ENCODE peak calls at places on chromosomes 3 and 15, in eight cellular contexts. R is B cell; C is anterior cingulate cortex; Q is G401; H is A549; U is stimulated activated CD4-positive, alpha-beta T cell treated with anti-CD3 and anti-CD28 coated beads, Interleukin-4, amount 100 ng/mL, for 4 hours; Y is endothelial cell of umbilical vein; D is T-helper 2 cell. I is an unnamed sample.

GRCh38 chr3:196868297-196868661 is 559 bp downstream of the SENP5 start:
- DNase-seq in Y (no peak), C (no peak), Q (no peak), U (no peak), D (no peak), H (peak), R (no peak), I (peak)

GRCh38 chr15:34336947-34337556 is 529 bp downstream of the SLC12A6 start:
- DNase-seq in R (no peak), U (peak), Y (no peak), H (no peak), Q (peak), C (no peak), D (no peak), I (peak)

GRCh38 chr3:53570709-53571108 is 76.3 kb downstream of the CACNA1D start:
- DNase-seq in Q (no peak), R (no peak), C (no peak), D (no peak), U (no peak), H (peak), Y (no peak), I (no peak)

GRCh38 chr15:42355291-42355690 is 4.0 kb upstream of the CAPN3 start:
- DNase-seq in R (no peak), H (no peak), Q (no peak), U (no peak), Y (no peak), C (no peak), D (no peak), I (no peak)

GRCh38 chr3:4855676-4856075 is 123.6 kb upstream of the BHLHE40 start:
- DNase-seq in D (no peak), Q (no peak), U (no peak), C (no peak), H (no peak), Y (peak), R (no peak), I (no peak)

GRCh38 chr15:58309993-58310928 is 121.5 kb upstream of the LIPC start:
- DNase-seq in R (no peak), H (no peak), Y (no peak), Q (peak), D (no peak), U (no peak), C (no peak), I (no peak)

GRCh38 chr15:78634251-78635145 is 6.5 kb downstream of the CHRNB4 start:
- DNase-seq in Y (no peak), C (no peak), D (no peak), Q (no peak), U (no peak), R (no peak), H (no peak), I (no peak)

GRCh38 chr3:54817628-54818027 is 110.2 kb downstream of the LRTM1 start:
- DNase-seq in C (no peak), D (no peak), Q (no peak), H (no peak), Y (no peak), U (no peak), R (no peak), I (no peak)

GRCh38 chr3:157453824-157454223 is 17.2 kb downstream of the PTX3 start:
- DNase-seq in H (no peak), Q (no peak), Y (no peak), D (no peak), R (no peak), U (no peak), C (no peak), I (no peak)

GRCh38 chr3:159818399-159818798 is 170.2 kb upstream of the IL12A start:
- DNase-seq in Y (no peak), Q (no peak), R (no peak), U (no peak), C (no peak), H (no peak), D (no peak), I (no peak)

GRCh38 chr3:17442332-17443049 is 299.9 kb downstream of the TBC1D5 start:
- DNase-seq in H (no peak), Y (no peak), D (no peak), U (no peak), Q (no peak), R (no peak), C (no peak), I (no peak)

GRCh38 chr3:49868951-49869454 is 703 bp downstream of the CAMKV start:
- DNase-seq in U (no peak), D (no peak), C (no peak), Y (no peak), H (no peak), Q (no peak), R (no peak), I (no peak)

GRCh38 chr3:129624347-129625070 is 18.0 kb upstream of the PLXND1 start:
- DNase-seq in Y (peak), U (no peak), H (no peak), R (no peak), C (no peak), D (no peak), Q (no peak), I (no peak)

GRCh38 chr15:49902791-49903481 is 216.1 kb downstream of the ATP8B4 start:
- DNase-seq in R (no peak), C (no peak), D (no peak), Y (no peak), Q (peak), U (no peak), H (no peak), I (no peak)

GRCh38 chr3:120435621-120436020 is 15.2 kb downstream of the FSTL1 start:
- DNase-seq in Y (peak), H (no peak), Q (no peak), U (no peak), R (no peak), D (no peak), C (no peak), I (no peak)

GRCh38 chr15:72766780-72767179 is 16.8 kb downstream of the ADPGK start:
- DNase-seq in Y (no peak), D (no peak), C (no peak), U (no peak), Q (no peak), H (no peak), R (no peak), I (no peak)

GRCh38 chr15:40769310-40770146 is at the start of gene C15orf62:
- DNase-seq in C (no peak), U (peak), Q (peak), D (peak), Y (peak), H (no peak), R (peak), I (no peak)

GRCh38 chr15:41891946-41892345 is 1.9 kb downstream of the SPTBN5 start:
- DNase-seq in C (no peak), D (no peak), U (no peak), Y (no peak), H (no peak), Q (no peak), R (no peak), I (no peak)

GRCh38 chr15:71599404-71600225 is 210.7 kb upstream of the NR2E3 start:
- DNase-seq in H (no peak), U (no peak), C (no peak), Q (no peak), Y (no peak), R (no peak), D (no peak), I (no peak)

GRCh38 chr3:48157950-48158376 is 30.3 kb downstream of the CDC25A start:
- DNase-seq in R (peak), Y (peak), H (peak), Q (peak), C (no peak), U (peak), D (no peak), I (peak)

GRCh38 chr15:100333236-100333635 is 8.5 kb downstream of the ADAMTS17 start:
- DNase-seq in Y (no peak), R (no peak), D (no peak), Q (no peak), U (no peak), H (no peak), C (no peak), I (no peak)

GRCh38 chr15:65660927-65661326 is 39.2 kb downstream of the SLC24A1 start:
- DNase-seq in H (no peak), R (no peak), Y (no peak), U (no peak), D (no peak), C (no peak), Q (no peak), I (no peak)

GRCh38 chr3:171190668-171191067 is 164.1 kb upstream of the SLC2A2 start:
- DNase-seq in R (no peak), H (peak), Q (no peak), D (no peak), C (no peak), Y (peak), U (no peak), I (no peak)

GRCh38 chr15:75073197-75073596 is 49.8 kb downstream of the PPCDC start:
- DNase-seq in Y (no peak), U (no peak), C (no peak), D (no peak), R (peak), Q (no peak), H (no peak), I (no peak)

GRCh38 chr3:156826144-156826895 is at the start of gene LEKR1:
- DNase-seq in Q (peak), U (peak), D (peak), H (peak), Y (peak), C (peak), R (peak), I (peak)

GRCh38 chr15:29208352-29208751 is 61.3 kb downstream of the NSMCE3 start:
- DNase-seq in Q (no peak), C (no peak), D (no peak), U (no peak), R (no peak), Y (no peak), H (no peak), I (no peak)

GRCh38 chr15:74227968-74228722 is 8.0 kb upstream of the CCDC33 start:
- DNase-seq in D (no peak), R (no peak), U (no peak), H (no peak), Y (peak), Q (no peak), C (no peak), I (no peak)

GRCh38 chr3:150861851-150862250 is 43.4 kb downstream of the MINDY4B start:
- DNase-seq in Q (no peak), Y (no peak), C (no peak), R (no peak), U (no peak), H (no peak), D (no peak), I (no peak)

GRCh38 chr15:45863881-45864580 is 229.2 kb downstream of the SQOR start:
- DNase-seq in D (no peak), R (no peak), Q (no peak), C (no peak), H (no peak), Y (no peak), U (no peak), I (no peak)

I was measured in MM.1S.